ENCODE peak calls at places on chromosomes 7 and 10, in ten cellular contexts. N is right cardiac atrium; O is PC-3; X is SJSA1; Y is CD4-positive, alpha-beta memory T cell; V is thoracic aorta; B is HepG2; K is suprapubic skin; I is osteoblast; Q is cardiac muscle cell. H is an unnamed sample.
A peak's percentile ranks its signal among the peaks of the same experiment; 100 is the strongest.

GRCh38 chr10:68052463-68052862 is 22.6 kb downstream of the HERC4 start:
- DNase-seq in N (no peak), O (peak; percentile 36), X (no peak), Y (no peak), V (no peak), B (no peak), K (no peak), I (peak; percentile 73), Q (peak; percentile 30), H (no peak)

GRCh38 chr10:118568327-118568848 is 27.1 kb downstream of the PRLHR start:
- DNase-seq in N (no peak), O (peak; percentile 73), X (no peak), Y (peak; percentile 69), V (no peak), B (peak; percentile 59), K (no peak), I (no peak), Q (peak; percentile 75), H (no peak)

GRCh38 chr7:73631558-73631957 is 7.2 kb upstream of the MLXIPL start:
- DNase-seq in N (no peak), O (no peak), X (no peak), Y (no peak), V (no peak), B (no peak), K (no peak), I (no peak), Q (no peak), H (no peak)

GRCh38 chr10:103967433-103968142 is 648 bp downstream of the SLK start:
- DNase-seq in N (no peak), O (peak; percentile 37), X (no peak), Y (peak; percentile 20), V (no peak), B (no peak), K (no peak), I (peak; percentile 95), Q (peak; percentile 36), H (peak; percentile 17)

GRCh38 chr7:1742555-1743303 is 72.7 kb downstream of the ELFN1 start:
- DNase-seq in N (peak; percentile 71), O (peak; percentile 67), X (no peak), Y (peak; percentile 45), V (no peak), B (no peak), K (no peak), I (peak; percentile 97), Q (peak; percentile 54), H (peak; percentile 59)

GRCh38 chr10:132370426-132371340 is 26.3 kb upstream of the PWWP2B start:
- DNase-seq in N (no peak), O (no peak), X (no peak), Y (no peak), V (no peak), B (no peak), K (peak; percentile 40), I (peak; percentile 37), Q (no peak), H (no peak)

GRCh38 chr10:30701471-30702173 is 72.1 kb upstream of the LYZL2 start:
- DNase-seq in N (no peak), O (peak; percentile 72), X (peak; percentile 67), Y (peak; percentile 75), V (no peak), B (no peak), K (no peak), I (peak; percentile 45), Q (peak; percentile 75), H (no peak)

GRCh38 chr10:18532881-18533535 is 118.4 kb downstream of the NSUN6 start:
- DNase-seq in N (no peak), O (no peak), X (no peak), Y (no peak), V (no peak), B (no peak), K (no peak), I (no peak), Q (no peak), H (no peak)

GRCh38 chr10:78700413-78700812 is 368.4 kb upstream of the ZMIZ1 start:
- DNase-seq in N (peak; percentile 67), O (peak; percentile 98), X (no peak), Y (no peak), V (no peak), B (no peak), K (no peak), I (no peak), Q (peak; percentile 47), H (peak; percentile 43)

GRCh38 chr10:112208981-112209380 is 25.4 kb upstream of the GPAM start:
- DNase-seq in N (no peak), O (no peak), X (no peak), Y (no peak), V (no peak), B (no peak), K (no peak), I (no peak), Q (no peak), H (no peak)

GRCh38 chr10:86086418-86086817 is 280.2 kb downstream of the GRID1 start:
- DNase-seq in N (no peak), O (no peak), X (peak; percentile 22), Y (no peak), V (no peak), B (no peak), K (peak; percentile 21), I (no peak), Q (no peak), H (no peak)

GRCh38 chr7:38179719-38180333 is 1.8 kb downstream of the STARD3NL start:
- DNase-seq in N (no peak), O (no peak), X (no peak), Y (no peak), V (no peak), B (no peak), K (no peak), I (peak; percentile 78), Q (no peak), H (peak; percentile 21)

DNA sequence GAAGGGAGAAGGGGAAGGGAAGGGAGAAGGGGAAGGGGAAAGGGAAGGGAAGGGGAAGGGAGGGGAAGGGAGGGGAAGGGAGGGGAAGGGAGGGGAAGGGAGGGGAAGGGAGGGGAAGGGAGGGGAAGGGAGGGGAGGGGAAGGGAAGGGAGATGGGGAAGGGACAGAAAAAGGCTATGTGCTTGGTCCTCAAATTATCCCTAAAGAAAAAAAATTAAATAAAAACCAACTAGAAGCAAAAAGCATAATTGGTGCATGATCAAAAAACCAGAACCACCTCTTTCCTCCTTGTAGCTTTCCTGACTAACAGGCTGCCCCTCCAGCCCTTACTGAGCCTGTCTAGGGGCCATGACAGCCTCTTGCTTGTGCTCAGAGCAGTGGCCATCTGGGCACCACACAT is 320.7 kb downstream of the WDR11 start:
- DNase-seq in N (no peak), O (no peak), X (no peak), Y (no peak), V (no peak), B (no peak), K (no peak), I (no peak), Q (no peak), H (no peak)
- H3K4me3 ChIP-seq in N (no peak overlapping the region), O (no peak overlapping the region), X (no peak overlapping the region), Y (no peak overlapping the region), V (no peak overlapping the region), B (no peak overlapping the region), K (no peak overlapping the region), I (no peak overlapping the region), Q (no peak overlapping the region), H (no peak overlapping the region)

DNA sequence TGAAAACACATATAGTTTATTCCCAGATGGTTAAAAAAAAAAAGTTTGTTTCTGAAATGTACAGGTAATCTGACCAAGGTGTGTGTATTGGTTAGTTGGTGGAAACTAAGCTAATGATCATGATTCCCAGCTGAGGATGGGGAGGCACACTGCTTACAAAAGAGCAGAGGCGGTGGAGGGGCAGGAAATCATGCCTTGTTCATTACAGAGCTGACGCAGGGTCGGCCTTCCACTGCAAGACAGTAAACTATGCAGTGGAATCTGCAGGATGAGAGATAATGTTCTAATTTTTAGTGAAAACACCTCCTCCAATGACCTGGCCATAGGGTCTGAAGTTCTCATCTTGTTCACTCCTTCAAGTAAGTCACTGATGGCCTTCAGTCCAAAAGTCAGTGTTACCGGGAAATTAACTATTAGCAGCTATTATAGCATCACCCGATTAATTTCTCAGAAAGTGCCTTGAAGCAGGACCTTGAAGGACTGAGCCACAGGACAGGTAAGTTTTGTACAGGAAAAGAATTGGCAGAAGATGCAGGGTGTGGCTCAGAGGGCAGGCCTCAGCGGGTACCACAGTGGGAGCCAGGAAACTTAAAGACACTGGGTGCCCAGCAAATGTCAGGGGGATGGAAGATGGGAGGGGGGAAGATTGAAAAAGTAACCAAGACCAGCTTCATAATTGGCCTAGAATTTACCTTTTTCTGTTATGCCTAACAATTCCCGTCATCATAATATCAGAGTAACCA is 36.0 kb downstream of the MYOF start:
- DNase-seq in N (no peak), O (no peak), X (no peak), Y (no peak), V (no peak), B (no peak), K (no peak), I (peak; percentile 23), Q (no peak), H (peak; percentile 23)
- H3K27ac ChIP-seq in N (peak overlapping the region; percentile 65), O (peak overlapping the region; percentile 80), X (peak overlapping the region; percentile 56), Y (no peak overlapping the region), V (peak overlapping the region; percentile 97), B (peak overlapping the region; percentile 42), K (peak overlapping the region; percentile 88), I (peak overlapping the region; percentile 95), Q (peak overlapping the region; percentile 82), H (peak overlapping the region; percentile 75)

GRCh38 chr7:118615686-118616085 is 391.2 kb downstream of the ANKRD7 start:
- DNase-seq in N (no peak), O (no peak), X (no peak), Y (no peak), V (no peak), B (no peak), K (no peak), I (no peak), Q (no peak), H (no peak)
- H3K4me3 ChIP-seq in N (no peak overlapping the region), O (no peak overlapping the region), X (no peak overlapping the region), Y (no peak overlapping the region), V (no peak overlapping the region), B (no peak overlapping the region), K (no peak overlapping the region), I (no peak overlapping the region), Q (no peak overlapping the region), H (no peak overlapping the region)

GRCh38 chr7:116525913-116526857 is 1.3 kb downstream of the CAV1 start:
- DNase-seq in N (peak; percentile 84), O (peak; percentile 85), X (peak; percentile 85), Y (peak; percentile 50), V (peak; percentile 11), B (no peak), K (peak; percentile 85), I (peak; percentile 93), Q (peak; percentile 89), H (peak; percentile 55)

GRCh38 chr7:116525298-116525912 is 569 bp downstream of the CAV1 start:
- DNase-seq in N (peak; percentile 48), O (peak; percentile 44), X (peak; percentile 47), Y (no peak), V (no peak), B (no peak), K (peak; percentile 84), I (peak; percentile 51), Q (peak; percentile 36), H (peak; percentile 8)

GRCh38 chr7:116528008-116528789 is 3.4 kb downstream of the CAV1 start:
- DNase-seq in N (peak; percentile 80), O (peak; percentile 85), X (peak; percentile 91), Y (no peak), V (peak; percentile 57), B (no peak), K (peak; percentile 81), I (peak; percentile 97), Q (peak; percentile 96), H (peak; percentile 18)

GRCh38 chr7:116527521-116527920 is 2.7 kb downstream of the CAV1 start:
- DNase-seq in N (no peak), O (peak; percentile 31), X (no peak), Y (no peak), V (no peak), B (no peak), K (no peak), I (peak; percentile 91), Q (peak; percentile 32), H (no peak)

GRCh38 chr7:116526897-116527296 is 2.1 kb downstream of the CAV1 start:
- DNase-seq in N (no peak), O (no peak), X (no peak), Y (no peak), V (no peak), B (no peak), K (no peak), I (peak; percentile 85), Q (no peak), H (no peak)
- H3K27ac ChIP-seq in N (peak overlapping the region; percentile 92), O (peak overlapping the region; percentile 74), X (peak overlapping the region; percentile 55), Y (no peak overlapping the region), V (peak overlapping the region; percentile 98), B (no peak overlapping the region), K (peak overlapping the region; percentile 95), I (peak overlapping the region; percentile 86), Q (no peak overlapping the region), H (no peak overlapping the region)

H was measured in adrenal gland.